ENCODE peak calls at places on chromosomes 2 and 18, in seven cellular contexts. One of them, this sample, is unnamed.

GRCh38 chr2:3325458-3326181 is 52.0 kb downstream of the EIPR1 start:
- DNase-seq in cardiac muscle cell: no peak
- DNase-seq in Panc1: no peak
- DNase-seq in colonic mucosa: no peak
- DNase-seq in PC-9: no peak
- DNase-seq in fibroblast of lung: no peak
- DNase-seq in right lobe of liver: no peak
- DNase-seq in this sample: no peak

GRCh38 chr2:241573741-241574140 is 15.2 kb downstream of the BOK start:
- DNase-seq in PC-9: no peak
- DNase-seq in fibroblast of lung: no peak
- DNase-seq in right lobe of liver: no peak
- DNase-seq in Panc1: no peak
- DNase-seq in colonic mucosa: no peak
- DNase-seq in cardiac muscle cell: no peak
- DNase-seq in this sample: no peak

GRCh38 chr18:11807233-11807632 is 44.0 kb upstream of the CHMP1B start:
- DNase-seq in colonic mucosa: no peak
- DNase-seq in right lobe of liver: no peak
- DNase-seq in fibroblast of lung: peak; percentile 34
- DNase-seq in PC-9: peak; percentile 58
- DNase-seq in cardiac muscle cell: no peak
- DNase-seq in Panc1: no peak
- DNase-seq in this sample: no peak

GRCh38 chr2:48504647-48505327 is 25.2 kb upstream of the STON1 start:
- DNase-seq in fibroblast of lung: peak; percentile 70
- DNase-seq in PC-9: no peak
- DNase-seq in right lobe of liver: no peak
- DNase-seq in Panc1: no peak
- DNase-seq in cardiac muscle cell: no peak
- DNase-seq in colonic mucosa: no peak
- DNase-seq in this sample: no peak

GRCh38 chr2:152468832-152469692 is 134.1 kb downstream of the FMNL2 start:
- DNase-seq in right lobe of liver: no peak
- DNase-seq in cardiac muscle cell: no peak
- DNase-seq in colonic mucosa: peak; percentile 46
- DNase-seq in PC-9: peak; percentile 44
- DNase-seq in Panc1: peak; percentile 57
- DNase-seq in fibroblast of lung: peak; percentile 58
- DNase-seq in this sample: no peak

GRCh38 chr18:1585881-1586488 is 681.3 kb downstream of the ADCYAP1 start:
- DNase-seq in cardiac muscle cell: peak; percentile 49
- DNase-seq in right lobe of liver: no peak
- DNase-seq in fibroblast of lung: peak; percentile 25
- DNase-seq in Panc1: no peak
- DNase-seq in PC-9: peak; percentile 41
- DNase-seq in colonic mucosa: no peak
- DNase-seq in this sample: no peak

GRCh38 chr18:49645836-49646235 is 84.0 kb downstream of the LIPG start:
- DNase-seq in fibroblast of lung: peak; percentile 62
- DNase-seq in PC-9: no peak
- DNase-seq in right lobe of liver: no peak
- DNase-seq in cardiac muscle cell: no peak
- DNase-seq in colonic mucosa: peak; percentile 52
- DNase-seq in Panc1: no peak
- DNase-seq in this sample: no peak

GRCh38 chr2:152466925-152467676 is 132.1 kb downstream of the FMNL2 start:
- DNase-seq in PC-9: no peak
- DNase-seq in fibroblast of lung: peak; percentile 44
- DNase-seq in colonic mucosa: no peak
- DNase-seq in cardiac muscle cell: no peak
- DNase-seq in right lobe of liver: no peak
- DNase-seq in Panc1: no peak
- DNase-seq in this sample: peak; percentile 29

GRCh38 chr2:127410871-127411396 is 7.3 kb upstream of the PROC start:
- DNase-seq in colonic mucosa: no peak
- DNase-seq in PC-9: peak; percentile 86
- DNase-seq in right lobe of liver: no peak
- DNase-seq in fibroblast of lung: peak; percentile 64
- DNase-seq in cardiac muscle cell: no peak
- DNase-seq in Panc1: no peak
- DNase-seq in this sample: no peak

GRCh38 chr2:121386707-121387106 is 101.7 kb upstream of the TFCP2L1 start:
- DNase-seq in PC-9: no peak
- DNase-seq in colonic mucosa: no peak
- DNase-seq in right lobe of liver: no peak
- DNase-seq in cardiac muscle cell: no peak
- DNase-seq in Panc1: no peak
- DNase-seq in fibroblast of lung: peak; percentile 79
- DNase-seq in this sample: no peak

GRCh38 chr2:28277466-28277865 is 115.2 kb upstream of the FOSL2 start:
- DNase-seq in PC-9: no peak
- DNase-seq in cardiac muscle cell: no peak
- DNase-seq in colonic mucosa: no peak
- DNase-seq in right lobe of liver: no peak
- DNase-seq in Panc1: no peak
- DNase-seq in fibroblast of lung: no peak
- DNase-seq in this sample: no peak

GRCh38 chr2:164826293-164827243 is 15.1 kb downstream of the COBLL1 start:
- DNase-seq in right lobe of liver: peak; percentile 70
- DNase-seq in PC-9: peak; percentile 74
- DNase-seq in fibroblast of lung: peak; percentile 44
- DNase-seq in colonic mucosa: peak; percentile 56
- DNase-seq in cardiac muscle cell: no peak
- DNase-seq in Panc1: no peak
- DNase-seq in this sample: no peak

GRCh38 chr2:73925853-73926492 is 707 bp upstream of the DGUOK start:
- DNase-seq in cardiac muscle cell: no peak
- DNase-seq in colonic mucosa: peak; percentile 91
- DNase-seq in PC-9: no peak
- DNase-seq in fibroblast of lung: no peak
- DNase-seq in right lobe of liver: no peak
- DNase-seq in Panc1: no peak
- DNase-seq in this sample: no peak

GRCh38 chr2:69466728-69467127 is 29.5 kb upstream of the NFU1 start:
- DNase-seq in fibroblast of lung: peak; percentile 36
- DNase-seq in Panc1: no peak
- DNase-seq in right lobe of liver: no peak
- DNase-seq in colonic mucosa: no peak
- DNase-seq in PC-9: no peak
- DNase-seq in cardiac muscle cell: no peak
- DNase-seq in this sample: no peak

GRCh38 chr18:52236134-52236533 is 103.9 kb upstream of the DCC start:
- DNase-seq in right lobe of liver: no peak
- DNase-seq in colonic mucosa: no peak
- DNase-seq in fibroblast of lung: peak; percentile 60
- DNase-seq in Panc1: no peak
- DNase-seq in PC-9: no peak
- DNase-seq in cardiac muscle cell: no peak
- DNase-seq in this sample: no peak

GRCh38 chr18:23068692-23069305 is 66.5 kb upstream of the CABLES1 start:
- DNase-seq in fibroblast of lung: no peak
- DNase-seq in colonic mucosa: no peak
- DNase-seq in right lobe of liver: no peak
- DNase-seq in cardiac muscle cell: no peak
- DNase-seq in PC-9: no peak
- DNase-seq in Panc1: no peak
- DNase-seq in this sample: no peak

GRCh38 chr2:20616341-20616871 is 34.5 kb downstream of the HS1BP3 start:
- DNase-seq in fibroblast of lung: no peak
- DNase-seq in colonic mucosa: no peak
- DNase-seq in right lobe of liver: peak; percentile 43
- DNase-seq in Panc1: no peak
- DNase-seq in PC-9: no peak
- DNase-seq in cardiac muscle cell: no peak
- DNase-seq in this sample: peak; percentile 43

GRCh38 chr2:63000801-63001200 is 49.8 kb upstream of the OTX1 start:
- DNase-seq in right lobe of liver: no peak
- DNase-seq in cardiac muscle cell: no peak
- DNase-seq in Panc1: no peak
- DNase-seq in fibroblast of lung: peak; percentile 36
- DNase-seq in colonic mucosa: no peak
- DNase-seq in PC-9: no peak
- DNase-seq in this sample: no peak

GRCh38 chr2:72144746-72145657 is 2.7 kb downstream of the CYP26B1 start:
- DNase-seq in fibroblast of lung: no peak
- DNase-seq in cardiac muscle cell: peak; percentile 72
- DNase-seq in PC-9: peak; percentile 48
- DNase-seq in Panc1: no peak
- DNase-seq in colonic mucosa: peak; percentile 65
- DNase-seq in right lobe of liver: peak; percentile 72
- DNase-seq in this sample: peak; percentile 62

GRCh38 chr2:127072970-127073369 is 34.0 kb downstream of the BIN1 start:
- DNase-seq in fibroblast of lung: no peak
- DNase-seq in Panc1: no peak
- DNase-seq in right lobe of liver: no peak
- DNase-seq in cardiac muscle cell: no peak
- DNase-seq in PC-9: no peak
- DNase-seq in colonic mucosa: no peak
- DNase-seq in this sample: no peak

GRCh38 chr2:126837926-126838717 is 60.6 kb upstream of the TEX51 start:
- DNase-seq in Panc1: no peak
- DNase-seq in fibroblast of lung: no peak
- DNase-seq in PC-9: no peak
- DNase-seq in cardiac muscle cell: peak; percentile 2
- DNase-seq in right lobe of liver: no peak
- DNase-seq in colonic mucosa: no peak
- DNase-seq in this sample: no peak

GRCh38 chr2:218282173-218282991 is 9.9 kb downstream of the TMBIM1 start:
- DNase-seq in right lobe of liver: no peak
- DNase-seq in cardiac muscle cell: no peak
- DNase-seq in PC-9: peak; percentile 95
- DNase-seq in fibroblast of lung: peak; percentile 77
- DNase-seq in Panc1: no peak
- DNase-seq in colonic mucosa: no peak
- DNase-seq in this sample: no peak

GRCh38 chr2:208426414-208426813 is 19.8 kb downstream of the PTH2R start:
- DNase-seq in cardiac muscle cell: no peak
- DNase-seq in right lobe of liver: no peak
- DNase-seq in Panc1: no peak
- DNase-seq in PC-9: no peak
- DNase-seq in colonic mucosa: no peak
- DNase-seq in fibroblast of lung: no peak
- DNase-seq in this sample: no peak

GRCh38 chr2:144256996-144257707 is 262.8 kb downstream of the ZEB2 start:
- DNase-seq in Panc1: no peak
- DNase-seq in colonic mucosa: no peak
- DNase-seq in PC-9: no peak
- DNase-seq in cardiac muscle cell: no peak
- DNase-seq in fibroblast of lung: peak; percentile 64
- DNase-seq in right lobe of liver: no peak
- DNase-seq in this sample: no peak
- H3K9me3 ChIP-seq in Panc1: peaks cover 6% of the 10 kb centered on the region
- H3K9me3 ChIP-seq in colonic mucosa: peaks cover 10% of the 10 kb centered on the region
- H3K9me3 ChIP-seq in PC-9: peaks cover 17% of the 10 kb centered on the region
- H3K9me3 ChIP-seq in cardiac muscle cell: no peaks in the 10 kb centered on the region
- H3K9me3 ChIP-seq in fibroblast of lung: no peaks in the 10 kb centered on the region
- H3K9me3 ChIP-seq in right lobe of liver: no peaks in the 10 kb centered on the region
- H3K9me3 ChIP-seq in this sample: peaks cover 12% of the 10 kb centered on the region

DNA sequence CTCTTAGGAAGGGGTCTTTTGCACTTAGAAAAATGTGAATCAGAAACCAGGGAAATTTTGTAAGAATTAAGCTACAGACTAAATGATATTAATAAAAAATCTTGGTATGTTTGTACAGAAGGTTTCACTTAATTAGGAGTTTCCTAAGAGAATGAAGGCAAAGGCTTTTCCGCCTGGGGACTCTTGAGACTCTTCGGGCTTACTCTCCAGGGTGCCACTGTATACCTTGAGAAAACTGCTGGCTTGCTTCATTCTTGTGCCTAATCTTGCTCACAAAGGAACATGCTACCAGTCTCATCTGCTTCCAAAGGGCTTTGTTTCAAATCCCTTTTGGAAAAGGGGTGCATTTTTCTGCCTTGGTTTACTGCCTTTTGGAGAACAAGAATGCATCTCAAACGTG is 49.5 kb downstream of the ACTR2 start:
- DNase-seq in right lobe of liver: no peak
- DNase-seq in Panc1: no peak
- DNase-seq in fibroblast of lung: no peak
- DNase-seq in cardiac muscle cell: no peak
- DNase-seq in PC-9: no peak
- DNase-seq in colonic mucosa: no peak
- DNase-seq in this sample: no peak
- H3K27me3 ChIP-seq in right lobe of liver: no peaks in the 10 kb centered on the region
- H3K27me3 ChIP-seq in Panc1: no peaks in the 10 kb centered on the region
- H3K27me3 ChIP-seq in fibroblast of lung: no peaks in the 10 kb centered on the region
- H3K27me3 ChIP-seq in cardiac muscle cell: peaks cover 27% of the 10 kb centered on the region
- H3K27me3 ChIP-seq in PC-9: no peaks in the 10 kb centered on the region
- H3K27me3 ChIP-seq in colonic mucosa: no peaks in the 10 kb centered on the region
- H3K27me3 ChIP-seq in this sample: no peaks in the 10 kb centered on the region

GRCh38 chr18:46067431-46068007 is 4.5 kb downstream of the PSTPIP2 start:
- DNase-seq in cardiac muscle cell: no peak
- DNase-seq in right lobe of liver: no peak
- DNase-seq in PC-9: peak; percentile 55
- DNase-seq in colonic mucosa: no peak
- DNase-seq in fibroblast of lung: peak; percentile 55
- DNase-seq in Panc1: no peak
- DNase-seq in this sample: no peak

GRCh38 chr18:46068763-46069162 is 3.3 kb downstream of the PSTPIP2 start:
- DNase-seq in right lobe of liver: peak; percentile 66
- DNase-seq in colonic mucosa: no peak
- DNase-seq in fibroblast of lung: no peak
- DNase-seq in PC-9: no peak
- DNase-seq in cardiac muscle cell: no peak
- DNase-seq in Panc1: no peak
- DNase-seq in this sample: no peak

GRCh38 chr18:46070232-46070631 is 1.8 kb downstream of the PSTPIP2 start:
- DNase-seq in colonic mucosa: no peak
- DNase-seq in fibroblast of lung: no peak
- DNase-seq in PC-9: no peak
- DNase-seq in cardiac muscle cell: no peak
- DNase-seq in right lobe of liver: no peak
- DNase-seq in Panc1: no peak
- DNase-seq in this sample: no peak

GRCh38 chr18:46070683-46071614 is 1.1 kb downstream of the PSTPIP2 start:
- DNase-seq in right lobe of liver: peak; percentile 49
- DNase-seq in cardiac muscle cell: no peak
- DNase-seq in colonic mucosa: no peak
- DNase-seq in fibroblast of lung: no peak
- DNase-seq in PC-9: no peak
- DNase-seq in Panc1: no peak
- DNase-seq in this sample: no peak

DNA sequence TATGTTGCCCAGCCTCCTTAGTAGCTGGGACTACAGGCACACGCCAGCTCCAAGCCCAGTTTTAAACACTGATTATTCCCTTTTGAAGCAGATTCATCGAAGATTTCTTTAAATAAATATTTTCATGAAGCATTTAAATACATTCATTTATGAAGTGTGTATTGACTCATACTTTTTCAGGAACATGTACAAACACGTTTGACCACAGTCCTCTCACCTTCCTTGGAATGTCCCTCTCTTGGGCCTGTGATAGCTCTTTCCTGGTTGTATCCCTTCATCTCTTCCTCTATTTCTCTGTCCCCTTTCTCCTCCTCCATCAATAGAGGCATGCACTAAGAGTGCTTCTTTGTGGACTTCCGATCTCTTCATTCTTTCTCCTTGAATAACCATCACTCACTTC is 2.5 kb downstream of the PSTPIP2 start:
- DNase-seq in fibroblast of lung: peak; percentile 49
- DNase-seq in Panc1: no peak
- DNase-seq in colonic mucosa: no peak
- DNase-seq in cardiac muscle cell: no peak
- DNase-seq in PC-9: peak; percentile 42
- DNase-seq in right lobe of liver: no peak
- DNase-seq in this sample: no peak
- H3K27ac ChIP-seq in fibroblast of lung: no peak overlapping the region
- H3K27ac ChIP-seq in Panc1: no peak overlapping the region
- H3K27ac ChIP-seq in colonic mucosa: no peak overlapping the region
- H3K27ac ChIP-seq in cardiac muscle cell: no peak overlapping the region
- H3K27ac ChIP-seq in PC-9: no peak overlapping the region
- H3K27ac ChIP-seq in right lobe of liver: peak overlapping the region; percentile 70
- H3K27ac ChIP-seq in this sample: no peak overlapping the region

GRCh38 chr2:138414014-138414413 is 87.6 kb upstream of the SPOPL start:
- DNase-seq in Panc1: no peak
- DNase-seq in PC-9: no peak
- DNase-seq in fibroblast of lung: no peak
- DNase-seq in right lobe of liver: no peak
- DNase-seq in colonic mucosa: no peak
- DNase-seq in cardiac muscle cell: no peak
- DNase-seq in this sample: no peak
- H3K9me3 ChIP-seq in Panc1: no peaks in the 10 kb centered on the region
- H3K9me3 ChIP-seq in PC-9: peaks cover 20% of the 10 kb centered on the region
- H3K9me3 ChIP-seq in fibroblast of lung: no peaks in the 10 kb centered on the region
- H3K9me3 ChIP-seq in right lobe of liver: no peaks in the 10 kb centered on the region
- H3K9me3 ChIP-seq in colonic mucosa: no peaks in the 10 kb centered on the region
- H3K9me3 ChIP-seq in cardiac muscle cell: no peaks in the 10 kb centered on the region
- H3K9me3 ChIP-seq in this sample: no peaks in the 10 kb centered on the region